ENCODE peak calls at places on chromosomes 4 and X, in six cellular contexts. I, H, Y, L, B and U are unnamed samples.
A peak's percentile ranks its signal among the peaks of the same experiment; 100 is the strongest.

GRCh38 chr4:187666634-187667033 is 328.9 kb upstream of the ZFP42 start:
- DNase-seq in I (no peak), H (no peak), Y (no peak), L (no peak), B (no peak), U (no peak)

GRCh38 chr4:83083925-83084475 is 30.5 kb downstream of the PLAC8 start:
- DNase-seq in I (no peak), H (no peak), Y (no peak), L (no peak), B (no peak), U (peak; percentile 77)

GRCh38 chr4:2337896-2338295 is 76.0 kb upstream of the MXD4 start:
- DNase-seq in I (peak; percentile 64), H (no peak), Y (no peak), L (no peak), B (peak; percentile 58), U (no peak)

GRCh38 chr4:138734746-138735145 is 280.8 kb upstream of the NOCT start:
- DNase-seq in I (no peak), H (no peak), Y (peak; percentile 38), L (no peak), B (no peak), U (no peak)

GRCh38 chr4:171612907-171613306 is 200.3 kb upstream of the GALNTL6 start:
- DNase-seq in I (no peak), H (no peak), Y (no peak), L (no peak), B (no peak), U (no peak)

GRCh38 chr4:52371861-52372260 is 287.2 kb downstream of the USP46 start:
- DNase-seq in I (no peak), H (no peak), Y (no peak), L (no peak), B (no peak), U (no peak)

GRCh38 chr4:98027827-98028226 is 115.4 kb downstream of the STPG2 start:
- DNase-seq in I (no peak), H (peak; percentile 0), Y (no peak), L (no peak), B (no peak), U (no peak)

GRCh38 chr4:55675196-55675793 is 39.2 kb upstream of the NMU start:
- DNase-seq in I (no peak), H (no peak), Y (no peak), L (no peak), B (no peak), U (no peak)

GRCh38 chr4:13322681-13323101 is 161.4 kb downstream of the RAB28 start:
- DNase-seq in I (no peak), H (peak; percentile 41), Y (peak; percentile 70), L (no peak), B (no peak), U (no peak)

GRCh38 chr4:84582988-84583870 is at the start of gene CDS1:
- DNase-seq in I (no peak), H (peak; percentile 37), Y (no peak), L (peak; percentile 15), B (no peak), U (peak; percentile 20)

GRCh38 chrX:139642241-139642927 is 65.6 kb downstream of the MCF2 start:
- DNase-seq in I (no peak), H (no peak), Y (no peak), L (no peak), B (no peak), U (no peak)

GRCh38 chrX:43573441-43574015 is 82.6 kb upstream of the MAOA start:
- DNase-seq in I (no peak), H (no peak), Y (no peak), L (no peak), B (no peak), U (no peak)

GRCh38 chrX:152901816-152902501 is 4.1 kb downstream of the ZNF185 start:
- DNase-seq in I (no peak), H (peak; percentile 29), Y (no peak), L (no peak), B (no peak), U (no peak)

GRCh38 chrX:152899874-152900719 is 2.2 kb downstream of the ZNF185 start:
- DNase-seq in I (no peak), H (no peak), Y (no peak), L (no peak), B (no peak), U (no peak)

GRCh38 chrX:152899111-152899873 is 1.4 kb downstream of the ZNF185 start:
- DNase-seq in I (no peak), H (no peak), Y (no peak), L (no peak), B (no peak), U (no peak)

GRCh38 chrX:152902502-152902820 is 4.6 kb downstream of the ZNF185 start:
- DNase-seq in I (no peak), H (no peak), Y (no peak), L (no peak), B (no peak), U (no peak)

DNA sequence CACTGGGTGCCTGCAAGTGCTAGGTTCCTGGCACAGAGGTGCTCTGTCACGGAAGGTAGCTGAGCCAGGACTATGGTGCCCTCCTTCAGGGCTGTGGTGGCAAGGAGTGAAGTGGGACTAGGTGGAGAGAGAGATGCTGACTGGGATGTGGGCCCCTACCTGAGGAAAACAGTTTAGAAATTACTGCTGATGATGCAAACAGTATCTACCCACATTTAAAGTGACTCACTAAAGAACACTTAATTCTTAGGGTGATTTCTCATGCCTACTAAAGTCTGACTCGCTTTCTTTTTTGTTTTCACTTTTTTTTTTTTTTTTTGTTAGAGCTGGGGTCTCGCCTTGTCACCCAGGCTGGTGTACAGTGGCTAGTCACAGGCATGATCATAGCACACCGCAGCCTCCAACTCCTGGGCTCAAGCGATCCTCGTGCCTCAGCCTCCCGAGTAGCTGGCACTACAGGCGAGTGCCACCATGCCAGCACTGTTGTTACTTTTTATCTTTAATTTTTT is 3.1 kb downstream of the ZNF185 start:
- DNase-seq in I (no peak), H (no peak), Y (no peak), L (no peak), B (no peak), U (no peak)
- H3K4me3 ChIP-seq in I (no peak overlapping the region), H (no peak overlapping the region), Y (no peak overlapping the region), L (no peak overlapping the region), B (no peak overlapping the region), U (no peak overlapping the region)

GRCh38 chr4:38898245-38898644 is 30.6 kb downstream of the FAM114A1 start:
- DNase-seq in I (no peak), H (no peak), Y (no peak), L (no peak), B (no peak), U (no peak)
- H3K4me3 ChIP-seq in I (no peak overlapping the region), H (no peak overlapping the region), Y (no peak overlapping the region), L (no peak overlapping the region), B (no peak overlapping the region), U (no peak overlapping the region)

GRCh38 chrX:119238557-119238956 is 2.5 kb downstream of the PGRMC1 start:
- DNase-seq in I (no peak), H (no peak), Y (no peak), L (no peak), B (no peak), U (no peak)
- H3K4me3 ChIP-seq in I (peak overlapping the region; percentile 3), H (peak overlapping the region; percentile 25), Y (peak overlapping the region; percentile 81), L (no peak overlapping the region), B (no peak overlapping the region), U (no peak overlapping the region)

GRCh38 chr4:24473309-24473721 is 111.0 kb downstream of the DHX15 start:
- DNase-seq in I (no peak), H (no peak), Y (no peak), L (peak; percentile 23), B (no peak), U (no peak)

GRCh38 chr4:24472514-24473308 is 111.6 kb downstream of the DHX15 start:
- DNase-seq in I (peak; percentile 84), H (peak; percentile 65), Y (no peak), L (peak; percentile 81), B (no peak), U (peak; percentile 76)

GRCh38 chr4:24475756-24476155 is 108.6 kb downstream of the DHX15 start:
- DNase-seq in I (no peak), H (no peak), Y (no peak), L (no peak), B (no peak), U (no peak)

GRCh38 chr4:24470681-24471622 is 113.4 kb downstream of the DHX15 start:
- DNase-seq in I (no peak), H (no peak), Y (no peak), L (peak; percentile 32), B (no peak), U (no peak)

GRCh38 chr4:24471623-24472510 is 112.5 kb downstream of the DHX15 start:
- DNase-seq in I (no peak), H (no peak), Y (no peak), L (peak; percentile 16), B (no peak), U (no peak)
- H3K4me3 ChIP-seq in I (peak overlapping the region; percentile 86), H (peak overlapping the region; percentile 65), Y (peak overlapping the region; percentile 47), L (peak overlapping the region; percentile 40), B (peak overlapping the region; percentile 67), U (peak overlapping the region; percentile 58)

GRCh38 chrX:46125139-46125538 is 420.1 kb downstream of the ZNF674 start:
- DNase-seq in I (no peak), H (no peak), Y (no peak), L (no peak), B (no peak), U (no peak)
- H3K4me3 ChIP-seq in I (no peak overlapping the region), H (no peak overlapping the region), Y (no peak overlapping the region), L (no peak overlapping the region), B (no peak overlapping the region), U (no peak overlapping the region)

GRCh38 chr4:54440394-54441223 is 211.5 kb downstream of the PDGFRA start:
- DNase-seq in I (no peak), H (no peak), Y (no peak), L (no peak), B (no peak), U (no peak)

DNA sequence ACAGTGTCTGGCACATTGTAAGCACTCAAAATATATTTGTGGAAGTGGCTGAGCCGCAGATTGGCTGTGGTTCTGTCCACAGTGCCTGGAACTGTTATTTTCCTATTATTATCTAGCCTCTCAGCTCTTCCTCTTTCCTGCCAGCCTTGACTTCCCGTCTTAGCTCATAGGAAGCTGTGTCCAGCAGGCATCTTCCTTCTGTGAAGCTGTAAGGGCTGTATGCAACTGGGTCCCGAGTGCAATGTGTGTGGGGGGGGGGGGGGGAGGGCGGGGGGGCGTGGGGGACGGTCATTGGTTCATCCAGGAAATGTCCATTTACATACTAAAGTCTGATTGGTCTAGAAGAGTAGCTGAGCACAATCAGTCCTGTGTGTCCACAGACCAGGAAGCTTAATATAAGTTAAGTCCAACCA is 210.7 kb downstream of the PDGFRA start:
- DNase-seq in I (peak; percentile 78), H (no peak), Y (peak; percentile 12), L (peak; percentile 21), B (peak; percentile 89), U (no peak)
- H3K4me3 ChIP-seq in I (peak overlapping the region; percentile 43), H (no peak overlapping the region), Y (no peak overlapping the region), L (no peak overlapping the region), B (no peak overlapping the region), U (no peak overlapping the region)

GRCh38 chr4:108160741-108161352 is 7.9 kb downstream of the LEF1 start:
- DNase-seq in I (no peak), H (no peak), Y (no peak), L (no peak), B (no peak), U (no peak)
- H3K4me3 ChIP-seq in I (no peak overlapping the region), H (no peak overlapping the region), Y (no peak overlapping the region), L (no peak overlapping the region), B (no peak overlapping the region), U (no peak overlapping the region)

GRCh38 chrX:10579753-10580060 is 40.7 kb downstream of the MID1 start:
- DNase-seq in I (no peak), H (no peak), Y (no peak), L (no peak), B (no peak), U (no peak)
- H3K4me3 ChIP-seq in I (no peak overlapping the region), H (peak overlapping the region; percentile 52), Y (peak overlapping the region; percentile 14), L (no peak overlapping the region), B (no peak overlapping the region), U (no peak overlapping the region)